ENCODE peak calls at places on chromosomes 7 and 10, in seven cellular contexts. Q is CD8-positive, alpha-beta T cell; H is fibroblast of pulmonary artery; F is breast epithelium; X is fibroblast of mammary gland; V is lower lobe of right lung; P is astrocyte. G is an unnamed sample.

GRCh38 chr10:113126506-113127192 is 176.6 kb downstream of the TCF7L2 start:
- DNase-seq in Q (peak; percentile 7), V (peak; percentile 78), P (peak; percentile 46), F (peak; percentile 52), H (peak; percentile 78), X (peak; percentile 74), G (peak; percentile 22)

GRCh38 chr7:38398725-38399321 is 125.4 kb upstream of the TARP start:
- DNase-seq in V (peak; percentile 73), H (peak; percentile 68), F (no peak), Q (no peak), X (peak; percentile 53), P (peak; percentile 20), G (peak; percentile 22)

GRCh38 chr7:108149119-108149518 is 19.0 kb upstream of the LAMB4 start:
- DNase-seq in X (no peak), F (no peak), H (no peak), V (no peak), P (no peak), Q (no peak), G (no peak)

GRCh38 chr10:4834896-4835405 is 8.9 kb downstream of the AKR1E2 start:
- DNase-seq in V (no peak), H (no peak), X (no peak), Q (no peak), F (no peak), P (no peak), G (no peak)

GRCh38 chr10:100008708-100009282 is 952 bp downstream of the DNMBP start:
- DNase-seq in Q (no peak), V (no peak), F (no peak), P (no peak), H (no peak), X (peak; percentile 50), G (no peak)

GRCh38 chr7:75617634-75618234 is 121.0 kb downstream of the HIP1 start:
- DNase-seq in V (peak; percentile 94), P (no peak), H (peak; percentile 69), F (peak; percentile 27), X (no peak), Q (peak; percentile 13), G (peak; percentile 50)

GRCh38 chr10:74593470-74593869 is 232.9 kb upstream of the KAT6B start:
- DNase-seq in P (peak; percentile 38), X (peak; percentile 93), H (peak; percentile 86), F (no peak), Q (no peak), V (no peak), G (no peak)

GRCh38 chr7:1007901-1008300 is 24.9 kb downstream of the CYP2W1 start:
- DNase-seq in X (no peak), V (no peak), H (no peak), P (no peak), F (no peak), Q (no peak), G (no peak)

GRCh38 chr7:19144661-19145428 is at the start of gene FERD3L:
- DNase-seq in V (no peak), F (no peak), X (no peak), Q (no peak), H (no peak), P (no peak), G (no peak)

GRCh38 chr10:42984761-42985325 is 92.0 kb upstream of the RET start:
- DNase-seq in Q (no peak), F (no peak), P (no peak), V (peak; percentile 36), X (no peak), H (no peak), G (no peak)

GRCh38 chr7:122546496-122546895 is 152.4 kb downstream of the RNF133 start:
- DNase-seq in P (no peak), X (peak; percentile 28), H (peak; percentile 14), V (no peak), F (no peak), Q (no peak), G (no peak)

GRCh38 chr7:19989906-19990305 is 216.5 kb upstream of the TMEM196 start:
- DNase-seq in X (no peak), F (no peak), H (no peak), Q (no peak), V (no peak), P (no peak), G (no peak)

GRCh38 chr7:106012935-106013439 is 49.9 kb downstream of the CDHR3 start:
- DNase-seq in P (peak; percentile 90), F (no peak), H (peak; percentile 53), V (no peak), X (peak; percentile 69), Q (no peak), G (no peak)

GRCh38 chr7:147279951-147280350 is 1163.3 kb downstream of the CNTNAP2 start:
- DNase-seq in Q (no peak), P (no peak), V (no peak), X (no peak), F (no peak), H (no peak), G (no peak)

GRCh38 chr10:112815238-112816032 is 134.6 kb upstream of the TCF7L2 start:
- DNase-seq in P (peak; percentile 74), V (no peak), F (no peak), H (peak; percentile 54), Q (no peak), X (peak; percentile 54), G (no peak)

GRCh38 chr10:32413513-32413912 is 32.4 kb upstream of the CCDC7 start:
- DNase-seq in V (no peak), Q (no peak), P (peak; percentile 100), F (no peak), H (peak; percentile 52), X (peak; percentile 91), G (no peak)

GRCh38 chr7:1607686-1608085 is 37.9 kb upstream of the PSMG3 start:
- DNase-seq in X (no peak), V (no peak), H (no peak), Q (no peak), F (no peak), P (no peak), G (no peak)

GRCh38 chr7:107150375-107151073 is 18.3 kb upstream of the HBP1 start:
- DNase-seq in H (peak; percentile 88), Q (peak; percentile 64), P (peak; percentile 37), F (peak; percentile 51), V (peak; percentile 67), X (peak; percentile 74), G (peak; percentile 34)

GRCh38 chr7:105690286-105690915 is 109.1 kb upstream of the EFCAB10 start:
- DNase-seq in H (no peak), F (no peak), P (peak; percentile 36), X (no peak), Q (no peak), V (no peak), G (no peak)

GRCh38 chr10:4807803-4808507 is 18.1 kb upstream of the AKR1E2 start:
- DNase-seq in P (peak; percentile 90), F (no peak), Q (no peak), H (peak; percentile 94), X (peak; percentile 82), V (no peak), G (no peak)

GRCh38 chr10:34740321-34740720 is 74.8 kb downstream of the PARD3 start:
- DNase-seq in Q (no peak), H (no peak), F (no peak), X (no peak), V (no peak), P (no peak), G (no peak)

GRCh38 chr10:97101166-97101940 is 84.4 kb downstream of the SLIT1 start:
- DNase-seq in P (no peak), H (no peak), X (no peak), V (no peak), Q (no peak), F (no peak), G (no peak)
- TF ChIP-seq CTCF in P (no peak), H (no peak), X (no peak), V (no peak), Q (no peak), F (no peak), G (no peak)

GRCh38 chr7:134515569-134516468 is 11.5 kb upstream of the AKR1B10 start:
- DNase-seq in Q (no peak), H (peak; percentile 85), X (peak; percentile 98), P (peak; percentile 84), V (no peak), F (no peak), G (no peak)

GRCh38 chr7:134514663-134515062 is 12.7 kb upstream of the AKR1B10 start:
- DNase-seq in Q (no peak), H (peak; percentile 90), P (peak; percentile 47), V (no peak), F (no peak), X (peak; percentile 85), G (no peak)

DNA sequence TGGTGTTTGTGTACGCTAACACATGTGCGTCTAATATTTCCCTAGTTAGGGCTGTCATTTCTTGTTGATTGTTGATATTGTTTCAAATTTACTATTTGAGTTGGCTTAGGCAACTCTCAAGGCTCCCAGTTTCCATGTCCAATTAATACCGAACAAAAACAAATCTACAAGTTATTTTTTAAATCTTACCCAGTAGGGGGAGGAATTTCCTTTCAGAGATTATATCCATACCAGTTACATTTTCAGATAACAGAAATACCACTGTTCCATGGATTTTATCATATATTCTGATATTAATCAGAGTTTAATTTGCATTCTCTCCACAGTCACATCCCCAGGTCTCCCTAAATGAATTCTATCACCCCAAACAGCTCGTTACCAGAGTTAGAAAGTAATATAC is 7.2 kb upstream of the AKR1B10 start:
- DNase-seq in F (no peak), V (no peak), X (peak; percentile 31), Q (no peak), H (peak; percentile 28), P (no peak), G (no peak)
- TF ChIP-seq CTCF in F (no peak), V (no peak), X (peak; percentile 32), Q (no peak), H (no peak), P (no peak), G (no peak)

DNA sequence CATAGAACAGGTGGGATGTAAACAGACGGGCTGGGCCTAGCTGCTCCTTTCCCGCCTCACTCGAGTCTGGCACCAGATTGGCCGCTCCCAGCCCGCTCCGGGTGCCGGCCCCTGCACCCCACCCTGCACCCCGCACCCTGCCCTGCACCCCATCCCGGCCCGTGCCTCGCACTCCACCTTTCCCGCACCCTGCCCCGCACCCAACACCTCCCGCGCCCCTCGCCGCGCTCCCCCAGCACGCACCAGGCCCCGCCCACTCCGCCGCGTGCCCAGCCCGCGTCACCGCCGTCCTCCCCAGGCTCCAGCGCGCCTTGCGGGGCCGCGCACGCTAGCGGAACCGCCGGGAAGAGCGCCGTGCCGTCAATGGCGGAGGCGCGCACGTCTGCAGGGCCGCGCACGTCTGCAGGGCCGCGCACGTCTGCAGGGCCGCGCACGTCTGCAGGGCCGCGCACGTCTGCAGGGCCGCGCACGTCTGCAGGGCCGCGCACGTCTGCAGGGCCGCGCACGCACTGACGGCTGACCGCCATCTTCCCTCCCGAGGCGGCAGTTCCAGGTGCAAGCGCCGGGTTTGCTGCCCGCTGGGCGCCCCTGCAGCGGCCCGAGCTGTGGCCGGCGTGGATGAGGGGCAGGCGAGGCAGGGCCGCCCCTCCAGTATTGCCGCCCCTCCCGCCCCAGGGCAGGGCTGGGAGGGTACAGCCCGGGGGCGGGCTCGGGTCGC is at the start of gene UBE3C:
- DNase-seq in Q (peak; percentile 81), V (peak; percentile 94), P (peak; percentile 81), X (peak; percentile 85), F (peak; percentile 76), H (peak; percentile 93), G (peak; percentile 91)
- TF ChIP-seq CTCF in Q (no peak), V (peak; percentile 15), P (no peak), X (no peak), F (no peak), H (no peak), G (no peak)

DNA sequence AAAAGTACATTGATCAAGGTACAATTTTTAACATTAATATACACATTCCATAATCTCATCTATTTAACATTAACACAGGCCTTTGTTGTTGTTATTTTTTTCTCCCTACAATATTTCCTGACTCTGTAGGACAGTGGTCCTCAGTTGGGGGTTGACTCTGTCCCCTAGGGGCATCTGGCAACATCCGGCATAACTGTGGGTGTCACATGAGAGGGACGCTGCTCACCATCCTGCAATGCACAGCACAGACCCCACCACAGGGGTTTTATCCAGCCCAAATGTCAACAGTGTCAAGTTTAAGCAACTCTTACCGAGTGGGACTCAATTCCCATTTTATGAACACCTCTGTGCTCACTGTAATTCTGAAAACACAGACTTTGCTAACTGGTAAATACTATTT is 8.8 kb downstream of the IDI1 start:
- DNase-seq in F (no peak), H (no peak), V (no peak), P (no peak), Q (no peak), X (no peak), G (no peak)
- TF ChIP-seq CTCF in F (no peak), H (no peak), V (no peak), P (no peak), Q (no peak), X (no peak), G (no peak)